ENCODE peak calls at places on chromosomes 6 and 20, in five cellular contexts. U is A549, A is heart left ventricle, B is ovary, I is transverse colon. T is an unnamed sample.

GRCh38 chr6:70103798-70104197 is 199.1 kb downstream of the COL9A1 start:
- DNase-seq in I (no peak), B (no peak), U (no peak), A (no peak), T (no peak)

GRCh38 chr6:46440133-46440532 is 51.1 kb downstream of the RCAN2 start:
- DNase-seq in A (no peak), I (no peak), B (no peak), U (no peak), T (no peak)

GRCh38 chr6:54737247-54737646 is 109.3 kb upstream of the FAM83B start:
- DNase-seq in B (no peak), U (no peak), I (no peak), A (no peak), T (no peak)

GRCh38 chr6:41801380-41801779 is 13.9 kb downstream of the TOMM6 start:
- DNase-seq in A (no peak), I (no peak), U (no peak), B (no peak), T (no peak)

GRCh38 chr20:51802170-51802745 is at the start of gene SALL4:
- DNase-seq in I (no peak), A (no peak), B (no peak), U (no peak), T (peak; percentile 25)

GRCh38 chr6:26118999-26119398 is 31.8 kb downstream of the HFE start:
- DNase-seq in I (no peak), U (no peak), B (no peak), A (no peak), T (peak; percentile 59)

GRCh38 chr20:2538931-2539330 is 2.6 kb downstream of the TMC2 start:
- DNase-seq in B (peak; percentile 15), I (no peak), U (no peak), A (no peak), T (no peak)

GRCh38 chr6:2245954-2246863 is 804 bp upstream of the GMDS start:
- DNase-seq in I (peak; percentile 93), A (peak; percentile 62), B (peak; percentile 52), U (peak; percentile 38), T (peak; percentile 93)

GRCh38 chr6:110178626-110179405 is 654 bp downstream of the WASF1 start:
- DNase-seq in I (peak; percentile 42), B (peak; percentile 45), U (peak; percentile 23), A (peak; percentile 64), T (peak; percentile 29)

GRCh38 chr6:156016186-156016976 is 560.7 kb upstream of the NOX3 start:
- DNase-seq in B (no peak), A (no peak), U (no peak), I (no peak), T (no peak)

GRCh38 chr20:35305682-35306556 is 13.7 kb upstream of the FAM83C start:
- DNase-seq in B (no peak), A (no peak), U (peak; percentile 98), I (peak; percentile 59), T (peak; percentile 60)

GRCh38 chr6:165439928-165440554 is 130.6 kb upstream of the C6orf118 start:
- DNase-seq in B (no peak), A (no peak), U (peak; percentile 6), I (no peak), T (no peak)

GRCh38 chr6:133359256-133359655 is 118.1 kb downstream of the EYA4 start:
- DNase-seq in I (no peak), U (no peak), A (no peak), B (no peak), T (no peak)

GRCh38 chr20:41222299-41222698 is 85.0 kb downstream of the PLCG1 start:
- DNase-seq in I (no peak), B (no peak), A (no peak), U (no peak), T (no peak)

GRCh38 chr6:51893356-51893755 is 194.1 kb downstream of the PKHD1 start:
- DNase-seq in B (no peak), U (no peak), A (no peak), I (no peak), T (no peak)

GRCh38 chr6:166739655-166740318 is 112.7 kb upstream of the RPS6KA2 start:
- DNase-seq in U (no peak), A (no peak), I (no peak), B (no peak), T (no peak)

GRCh38 chr6:118524686-118525085 is 23.4 kb upstream of the PLN start:
- DNase-seq in B (no peak), A (no peak), I (no peak), U (no peak), T (no peak)

GRCh38 chr6:140427842-140428241 is 1053.4 kb upstream of the CITED2 start:
- DNase-seq in B (no peak), U (no peak), I (no peak), A (no peak), T (no peak)

GRCh38 chr20:41248371-41249024 is 69.0 kb downstream of the ZHX3 start:
- DNase-seq in B (peak; percentile 28), I (no peak), U (no peak), A (no peak), T (no peak)

GRCh38 chr6:151044465-151045441 is 179.3 kb downstream of the MTHFD1L start:
- DNase-seq in I (peak; percentile 87), B (peak; percentile 73), A (no peak), U (peak; percentile 49), T (peak; percentile 93)

GRCh38 chr6:11711644-11711993 is 67.0 kb downstream of the ADTRP start:
- DNase-seq in U (no peak), A (no peak), B (no peak), I (no peak), T (no peak)

GRCh38 chr6:4480788-4481725 is 295.1 kb upstream of the CDYL start:
- DNase-seq in B (no peak), U (no peak), A (no peak), I (no peak), T (no peak)

GRCh38 chr20:57326667-57327455 is 2.7 kb upstream of the SPO11 start:
- DNase-seq in A (no peak), U (no peak), I (peak; percentile 49), B (no peak), T (no peak)

GRCh38 chr6:56699066-56699654 is 56.5 kb upstream of the DST start:
- DNase-seq in U (no peak), I (no peak), B (no peak), A (no peak), T (no peak)

GRCh38 chr20:2101935-2102584 is 433 bp downstream of the STK35 start:
- DNase-seq in A (peak; percentile 95), B (peak; percentile 91), U (peak; percentile 97), I (peak; percentile 91), T (peak; percentile 91)

GRCh38 chr6:31007694-31008093 is 2.6 kb upstream of the MUC22 start:
- DNase-seq in I (no peak), A (no peak), B (no peak), U (peak; percentile 46), T (no peak)

GRCh38 chr6:13354331-13355042 is 26.1 kb upstream of the TBC1D7 start:
- DNase-seq in B (no peak), I (no peak), A (no peak), U (no peak), T (no peak)

GRCh38 chr20:64138276-64138815 is 25.9 kb upstream of the MYT1 start:
- DNase-seq in I (no peak), U (no peak), B (no peak), A (peak; percentile 33), T (no peak)

GRCh38 chr6:55668625-55669024 is 89.6 kb upstream of the HMGCLL1 start:
- DNase-seq in B (no peak), I (no peak), U (no peak), A (no peak), T (no peak)

GRCh38 chr20:58510921-58511320 is 4.3 kb downstream of the APCDD1L start:
- DNase-seq in U (no peak), B (no peak), I (no peak), A (no peak), T (no peak)

GRCh38 chr20:51660741-51661608 is 107.2 kb downstream of the ATP9A start:
- DNase-seq in A (no peak), I (no peak), U (no peak), B (no peak), T (no peak)

GRCh38 chr6:1952726-1953360 is 292.6 kb downstream of the GMDS start:
- DNase-seq in U (peak; percentile 18), A (no peak), I (no peak), B (no peak), T (no peak)

GRCh38 chr6:33750244-33750991 is 3.7 kb upstream of the IP6K3 start:
- DNase-seq in A (no peak), B (peak; percentile 37), U (no peak), I (peak; percentile 33), T (no peak)

GRCh38 chr20:6588296-6588695 is 179.2 kb upstream of the BMP2 start:
- DNase-seq in B (no peak), A (no peak), I (peak; percentile 18), U (no peak), T (peak; percentile 40)

GRCh38 chr20:57433658-57434389 is 42.6 kb downstream of the RBM38 start:
- DNase-seq in A (no peak), I (no peak), B (no peak), U (no peak), T (no peak)

GRCh38 chr6:134519456-134519855 is 201.5 kb upstream of the SGK1 start:
- DNase-seq in I (no peak), U (no peak), B (no peak), A (peak; percentile 65), T (no peak)

GRCh38 chr6:170554086-170554887 is at the start of gene TBP:
- DNase-seq in B (peak; percentile 95), I (peak; percentile 99), U (peak; percentile 75), A (peak; percentile 97), T (peak; percentile 98)
- TF ChIP-seq POLR2A in B (peak; percentile 61), I (peak; percentile 73), U (peak; percentile 47), A (peak; percentile 41), T (no peak)

DNA sequence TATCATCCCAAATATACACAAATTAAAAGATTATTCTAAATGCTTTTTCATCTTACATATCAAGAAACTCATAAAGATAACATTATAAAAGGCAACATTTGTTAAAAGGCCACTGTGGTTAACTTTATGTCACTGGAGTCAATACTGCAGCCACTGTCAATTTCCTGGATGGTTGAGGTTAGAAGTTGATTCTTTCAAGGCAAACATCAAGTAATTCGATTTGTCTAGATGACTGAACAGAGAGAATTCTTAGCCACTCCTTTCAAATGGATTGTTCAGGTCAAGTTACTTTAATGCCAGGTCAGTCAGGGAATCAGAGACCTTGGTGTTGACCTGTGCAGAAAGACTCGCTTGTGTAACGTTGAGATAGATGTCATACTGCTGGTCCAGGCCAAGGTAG is 44.4 kb upstream of the SIM1 start:
- DNase-seq in U (no peak), A (no peak), B (no peak), I (no peak), T (no peak)
- TF ChIP-seq CTCF in U (no peak), A (no peak), B (no peak), I (no peak), T (no peak)

DNA sequence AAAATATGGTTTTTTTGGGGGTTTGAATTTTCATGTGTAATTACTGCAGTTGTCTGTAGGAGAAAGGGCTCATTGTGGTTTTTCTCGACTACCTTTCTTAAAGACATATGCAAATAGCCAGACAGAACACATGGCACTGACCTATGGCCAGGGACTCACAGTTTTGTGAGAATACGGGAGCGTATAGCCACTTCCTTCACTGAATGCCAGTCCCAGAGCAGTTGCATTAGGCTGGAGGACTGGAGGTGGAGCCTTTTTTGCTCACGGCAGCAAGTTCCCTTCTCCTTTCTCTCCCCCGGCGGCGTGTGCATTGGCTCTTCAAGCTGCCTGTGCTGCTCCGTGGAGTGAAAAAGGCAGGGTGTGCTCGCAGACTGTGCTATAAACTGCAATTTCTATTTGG is 114.9 kb downstream of the AKAP7 start:
- DNase-seq in U (no peak), B (peak; percentile 36), I (peak; percentile 78), A (peak; percentile 71), T (peak; percentile 58)
- TF ChIP-seq POLR2A in U (no peak), B (no peak), I (peak; percentile 69), A (no peak), T (no peak)

GRCh38 chr20:21693322-21693721 is 12.1 kb upstream of the PAX1 start:
- DNase-seq in A (no peak), I (no peak), B (no peak), U (no peak), T (no peak)
- TF ChIP-seq CTCF in A (peak; percentile 22), I (no peak), B (no peak), U (peak; percentile 6), T (no peak)